ENCODE peak calls at places on chromosomes 11 and 22, in five cellular contexts. F is NCI-H2081; M is effector CD4-positive, alpha-beta T cell; N is ACHN; Y is stimulated activated CD4-positive, alpha-beta T cell treated with anti-CD3 and anti-CD28 coated beads, Interleukin-1b, Interleukin-23, amount 100 ng/mL, for 24 hours. E is an unnamed sample.
A peak's percentile ranks its signal among the peaks of the same experiment; 100 is the strongest.

GRCh38 chr11:31620434-31620833 is 110.9 kb downstream of the ELP4 start:
- DNase-seq in Y (no peak), N (no peak), F (no peak), M (no peak), E (no peak)

GRCh38 chr11:134361241-134361640 is 29.5 kb downstream of the GLB1L2 start:
- DNase-seq in Y (no peak), N (no peak), M (no peak), F (peak; percentile 28), E (no peak)

GRCh38 chr11:120219157-120219934 is 8.5 kb downstream of the OAF start:
- DNase-seq in Y (no peak), M (no peak), F (no peak), N (no peak), E (no peak)

GRCh38 chr22:25623310-25623734 is 58.8 kb downstream of the GRK3 start:
- DNase-seq in M (no peak), N (no peak), F (no peak), Y (no peak), E (no peak)

GRCh38 chr11:66919938-66920337 is 38.2 kb downstream of the PC start:
- DNase-seq in N (no peak), M (no peak), F (no peak), Y (no peak), E (no peak)

GRCh38 chr22:49352361-49353169 is 475.1 kb downstream of the BRD1 start:
- DNase-seq in Y (no peak), N (no peak), M (no peak), F (no peak), E (no peak)

GRCh38 chr11:14541180-14541579 is 21.0 kb upstream of the PSMA1 start:
- DNase-seq in Y (no peak), F (no peak), N (no peak), M (no peak), E (peak; percentile 56)

GRCh38 chr22:31532060-31532459 is 35.7 kb downstream of the SFI1 start:
- DNase-seq in F (no peak), Y (no peak), N (no peak), M (no peak), E (no peak)

GRCh38 chr22:17587631-17588030 is 24.3 kb downstream of the SLC25A18 start:
- DNase-seq in Y (no peak), F (no peak), M (no peak), N (no peak), E (no peak)

GRCh38 chr11:73206751-73207280 is 11.3 kb upstream of the P2RY2 start:
- DNase-seq in Y (no peak), N (no peak), M (no peak), F (no peak), E (no peak)

GRCh38 chr11:875769-876301 is 33.2 kb downstream of the TSPAN4 start:
- DNase-seq in M (no peak), N (no peak), F (no peak), Y (no peak), E (no peak)

GRCh38 chr11:65013130-65013691 is 749 bp upstream of the ARL2 start:
- DNase-seq in F (peak; percentile 84), Y (peak; percentile 73), N (peak; percentile 80), M (peak; percentile 85), E (peak; percentile 79)

GRCh38 chr11:131691558-131692041 is 321.2 kb downstream of the NTM start:
- DNase-seq in F (peak; percentile 78), N (no peak), M (no peak), Y (no peak), E (peak; percentile 38)

GRCh38 chr22:17774928-17775675 is 833 bp upstream of the BID start:
- DNase-seq in Y (no peak), F (no peak), M (no peak), N (no peak), E (no peak)

GRCh38 chr11:134468081-134468668 is 56.1 kb upstream of the B3GAT1 start:
- DNase-seq in N (no peak), F (no peak), M (no peak), Y (no peak), E (no peak)

GRCh38 chr11:100704176-100704575 is 17.1 kb downstream of the ARHGAP42 start:
- DNase-seq in Y (no peak), N (no peak), F (no peak), M (no peak), E (no peak)

GRCh38 chr22:22519591-22519990 is 479 bp downstream of the ZNF280A start:
- DNase-seq in F (no peak), Y (no peak), M (no peak), N (no peak), E (peak; percentile 10)

GRCh38 chr11:92808009-92808408 is 161.4 kb upstream of the MTNR1B start:
- DNase-seq in Y (no peak), F (no peak), N (no peak), M (no peak), E (no peak)

GRCh38 chr22:38775656-38776055 is 18.3 kb downstream of the DNAL4 start:
- DNase-seq in N (no peak), M (no peak), F (no peak), Y (no peak), E (no peak)

GRCh38 chr11:128653828-128654231 is 40.0 kb upstream of the FLI1 start:
- DNase-seq in M (no peak), Y (no peak), F (no peak), N (no peak), E (peak; percentile 11)

GRCh38 chr11:77819411-77819920 is 1.1 kb downstream of the RSF1 start:
- DNase-seq in Y (peak; percentile 56), M (peak; percentile 78), F (peak; percentile 87), N (peak; percentile 79), E (peak; percentile 75)

GRCh38 chr22:33240901-33241300 is 182.7 kb upstream of the SYN3 start:
- DNase-seq in Y (no peak), N (no peak), M (no peak), F (no peak), E (no peak)

GRCh38 chr22:43516996-43517635 is 105.3 kb downstream of the MPPED1 start:
- DNase-seq in N (no peak), F (no peak), Y (no peak), M (no peak), E (no peak)

GRCh38 chr11:1202154-1202775 is 20.6 kb upstream of the MUC5B start:
- DNase-seq in Y (no peak), N (no peak), F (no peak), M (no peak), E (peak; percentile 17)

GRCh38 chr11:59145534-59145933 is 2.9 kb downstream of the FAM111A start:
- DNase-seq in Y (no peak), F (no peak), N (no peak), M (no peak), E (no peak)

GRCh38 chr11:100543386-100543785 is 143.7 kb upstream of the ARHGAP42 start:
- DNase-seq in Y (no peak), M (no peak), F (no peak), N (no peak), E (no peak)

GRCh38 chr22:40637181-40638150 is 947 bp upstream of the MRTFA start:
- DNase-seq in M (peak; percentile 37), N (no peak), Y (peak; percentile 19), F (peak; percentile 38), E (no peak)

GRCh38 chr11:10930224-10930960 is 72.5 kb upstream of the ZBED5 start:
- DNase-seq in F (peak; percentile 57), M (no peak), N (no peak), Y (no peak), E (no peak)

GRCh38 chr22:38139901-38140300 is 29.4 kb upstream of the BAIAP2L2 start:
- DNase-seq in N (no peak), F (no peak), Y (no peak), M (no peak), E (no peak)

GRCh38 chr22:24414523-24414922 is 12.9 kb upstream of the ADORA2A start:
- DNase-seq in M (no peak), Y (no peak), N (no peak), F (no peak), E (no peak)

GRCh38 chr22:48494256-48494967 is 1333.3 kb downstream of the BRD1 start:
- DNase-seq in Y (no peak), F (no peak), M (no peak), N (no peak), E (no peak)

GRCh38 chr11:1310772-1311468 is 1.5 kb upstream of the TOLLIP start:
- DNase-seq in N (no peak), Y (no peak), F (no peak), M (peak; percentile 31), E (no peak)

GRCh38 chr11:94948070-94948617 is 25.2 kb downstream of the CWC15 start:
- DNase-seq in N (peak; percentile 74), M (no peak), F (no peak), Y (no peak), E (no peak)

GRCh38 chr11:65111537-65112225 is at the start of gene TM7SF2:
- DNase-seq in N (peak; percentile 94), F (peak; percentile 95), M (peak; percentile 92), Y (peak; percentile 84), E (peak; percentile 88)

GRCh38 chr11:83801799-83802198 is 515.6 kb upstream of the CCDC90B start:
- DNase-seq in N (no peak), F (no peak), M (no peak), Y (no peak), E (peak; percentile 32)

GRCh38 chr11:27385245-27385644 is 22.2 kb upstream of the CCDC34 start:
- DNase-seq in M (no peak), Y (no peak), F (no peak), N (peak; percentile 64), E (no peak)

GRCh38 chr11:6251120-6251733 is 8.4 kb upstream of the CCKBR start:
- DNase-seq in M (peak; percentile 34), N (peak; percentile 63), F (peak; percentile 8), Y (no peak), E (peak; percentile 74)

GRCh38 chr11:465896-466538 is 15.9 kb downstream of the PTDSS2 start:
- DNase-seq in M (no peak), F (no peak), Y (no peak), N (no peak), E (no peak)

E was measured in SK-MEL-5.